ENCODE peak calls at places on chromosomes 16 and 17, in five cellular contexts. A, H, Q, W and C are unnamed samples.

GRCh38 chr16:49866533-49867155 is 10.7 kb upstream of the ZNF423 start:
- DNase-seq in H (no peak), A (no peak), Q (no peak), W (no peak), C (no peak)

GRCh38 chr17:29613371-29613837 is 9.3 kb downstream of the CORO6 start:
- DNase-seq in W (peak; percentile 72), A (peak; percentile 98), Q (no peak), H (peak; percentile 87), C (peak; percentile 98)

GRCh38 chr17:77420804-77421634 is 280.2 kb downstream of the SEC14L1 start:
- DNase-seq in Q (no peak), W (no peak), H (no peak), A (no peak), C (peak; percentile 59)

GRCh38 chr17:49146620-49147306 is 14.2 kb downstream of the B4GALNT2 start:
- DNase-seq in Q (peak; percentile 31), A (no peak), W (no peak), H (no peak), C (no peak)

GRCh38 chr17:15882777-15883176 is 62.2 kb upstream of the ADORA2B start:
- DNase-seq in A (no peak), Q (no peak), W (no peak), H (no peak), C (peak; percentile 20)

GRCh38 chr17:31095239-31096105 is 695 bp downstream of the NF1 start:
- DNase-seq in A (peak; percentile 65), H (no peak), Q (peak; percentile 55), W (peak; percentile 11), C (peak; percentile 68)

GRCh38 chr17:45844695-45845375 is at the start of gene SPPL2C:
- DNase-seq in W (no peak), H (no peak), A (peak; percentile 27), Q (no peak), C (no peak)

GRCh38 chr17:80605326-80606066 is 60.9 kb downstream of the RPTOR start:
- DNase-seq in H (no peak), W (no peak), A (no peak), Q (peak; percentile 50), C (no peak)

GRCh38 chr17:71921726-71922320 is 199.0 kb upstream of the SOX9 start:
- DNase-seq in Q (no peak), W (no peak), A (no peak), H (no peak), C (no peak)

GRCh38 chr17:13545941-13546340 is 55.8 kb downstream of the HS3ST3A1 start:
- DNase-seq in Q (no peak), H (no peak), A (no peak), W (no peak), C (no peak)

GRCh38 chr17:2391597-2392251 is 9.1 kb downstream of the MNT start:
- DNase-seq in H (no peak), A (no peak), W (no peak), Q (no peak), C (no peak)

GRCh38 chr16:90046971-90047713 is 27.9 kb upstream of the DBNDD1 start:
- DNase-seq in A (peak; percentile 27), W (no peak), Q (peak; percentile 52), H (no peak), C (no peak)

GRCh38 chr17:71926746-71927398 is 193.9 kb upstream of the SOX9 start:
- DNase-seq in A (no peak), Q (no peak), W (no peak), H (no peak), C (no peak)

GRCh38 chr17:33973491-33973890 is 281.6 kb upstream of the CCL2 start:
- DNase-seq in W (no peak), Q (no peak), A (no peak), H (no peak), C (no peak)
- TF ChIP-seq CTCF in W (no peak), Q (no peak), A (no peak), H (no peak), C (no peak)

DNA sequence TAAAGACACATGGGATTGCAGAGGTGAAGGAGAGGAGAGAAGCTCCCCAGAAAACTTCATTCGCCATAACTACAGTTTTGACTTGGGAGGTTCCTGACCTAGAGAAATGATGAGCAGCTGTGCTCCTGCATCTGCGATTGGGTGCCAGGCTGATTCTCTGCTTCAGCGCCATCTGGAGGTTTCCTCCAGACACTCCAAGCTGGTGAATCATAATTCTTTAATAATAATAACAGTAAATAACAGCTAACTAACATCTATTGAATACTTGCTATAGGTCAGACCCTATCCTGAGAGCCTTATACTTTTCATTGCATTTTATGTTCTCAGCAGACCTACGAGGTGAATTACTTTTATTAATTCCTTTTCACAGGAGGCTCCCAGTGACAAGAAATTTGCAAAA is 575.8 kb downstream of the TOX3 start:
- DNase-seq in A (no peak), W (no peak), H (no peak), Q (peak; percentile 39), C (peak; percentile 47)
- TF ChIP-seq CTCF in A (no peak), W (no peak), H (no peak), Q (peak; percentile 55), C (peak; percentile 59)

DNA sequence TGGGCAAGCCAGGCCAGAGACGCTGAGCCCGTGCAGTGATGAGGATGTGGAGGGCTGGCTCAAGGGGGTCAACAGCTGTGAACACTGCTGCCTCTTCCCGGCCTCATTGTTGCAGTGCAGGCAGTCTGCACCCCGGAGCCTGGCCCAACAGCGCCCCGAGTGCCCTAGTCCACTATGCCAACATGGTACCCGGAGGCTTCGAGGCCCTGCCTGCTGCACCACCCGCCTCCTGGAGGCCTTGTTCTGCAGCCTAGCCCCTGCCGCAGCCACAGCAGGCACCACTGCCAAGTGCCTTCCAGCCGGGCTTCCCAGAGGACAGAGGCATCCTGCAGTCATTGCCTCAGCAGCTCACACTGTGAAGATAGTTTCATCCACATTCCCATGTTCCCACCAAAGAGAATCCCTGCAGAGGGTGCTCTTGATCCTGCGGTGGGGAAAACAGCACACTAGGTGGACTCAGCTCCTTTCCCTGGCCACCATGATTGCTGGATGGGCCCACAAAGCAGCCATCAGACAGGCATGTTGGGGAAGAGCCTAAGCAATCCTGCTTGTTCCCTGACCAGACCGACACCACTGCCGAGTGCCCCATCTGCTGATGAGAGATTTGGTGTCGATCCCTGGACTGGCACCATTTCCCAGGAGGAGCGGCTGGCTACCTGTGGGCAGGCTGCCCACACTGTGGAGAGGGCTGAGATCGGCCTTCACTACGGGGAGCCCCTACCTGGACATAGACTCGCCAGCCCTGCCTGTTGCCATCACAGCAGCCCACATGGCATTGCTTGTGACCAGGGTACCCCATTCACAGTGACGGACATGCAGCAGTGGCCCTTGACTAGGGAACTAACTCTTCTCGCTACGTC is 44.9 kb downstream of the USP22 start:
- DNase-seq in Q (no peak), W (no peak), H (peak; percentile 35), A (no peak), C (no peak)
- TF ChIP-seq CTCF in Q (no peak), W (no peak), H (no peak), A (no peak), C (no peak)

DNA sequence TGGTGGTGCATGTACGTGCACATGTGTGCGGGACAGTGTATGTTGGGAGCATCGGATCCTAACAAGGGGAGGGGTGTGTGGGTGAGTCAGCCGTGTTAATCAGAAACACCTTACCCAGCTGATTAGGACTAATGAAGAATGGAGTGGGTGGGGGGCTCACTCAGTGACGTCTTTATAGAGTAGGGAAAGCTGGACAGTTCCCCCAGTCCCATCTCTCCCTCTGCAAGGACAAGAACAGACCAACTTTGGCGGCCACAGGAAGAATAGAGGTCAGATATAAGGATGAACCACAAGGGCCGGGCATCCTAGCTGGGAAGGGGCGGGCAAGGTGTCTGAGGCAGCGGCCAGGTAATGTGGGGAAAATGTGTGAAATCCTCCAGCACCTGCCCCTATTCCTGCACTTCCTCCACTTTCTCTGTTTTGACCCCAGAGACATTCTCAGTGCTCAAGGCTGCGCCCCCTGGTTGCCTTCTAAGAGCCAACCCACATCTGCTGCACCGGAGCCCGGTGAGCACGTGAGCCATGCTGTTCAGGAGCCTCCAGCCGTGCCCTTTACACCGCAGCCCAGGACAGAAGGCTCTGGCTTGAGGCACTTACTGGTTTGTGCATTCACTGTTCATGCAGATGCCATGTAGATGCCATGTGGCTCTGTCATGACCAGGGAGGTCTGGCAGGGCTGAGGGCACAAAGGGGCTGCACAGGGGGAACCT is 18.9 kb upstream of the TBX21 start:
- DNase-seq in W (no peak), Q (no peak), H (no peak), A (no peak), C (no peak)
- TF ChIP-seq CTCF in W (no peak), Q (no peak), H (no peak), A (no peak), C (no peak)

GRCh38 chr16:67170168-67170947 is at the start of gene NOL3:
- DNase-seq in Q (peak; percentile 81), W (peak; percentile 73), A (peak; percentile 82), H (peak; percentile 74), C (peak; percentile 70)
- TF ChIP-seq CTCF in Q (no peak), W (no peak), A (no peak), H (no peak), C (no peak)

GRCh38 chr16:64469351-64469750 is 652.5 kb downstream of the CDH11 start:
- DNase-seq in Q (no peak), H (no peak), W (no peak), A (no peak), C (no peak)

GRCh38 chr16:64469906-64470702 is 651.8 kb downstream of the CDH11 start:
- DNase-seq in W (no peak), H (no peak), A (peak; percentile 23), Q (no peak), C (no peak)

GRCh38 chr16:64470916-64471315 is 650.9 kb downstream of the CDH11 start:
- DNase-seq in W (no peak), Q (no peak), A (no peak), H (no peak), C (no peak)

GRCh38 chr16:64468515-64469090 is 653.3 kb downstream of the CDH11 start:
- DNase-seq in W (no peak), A (no peak), H (no peak), Q (no peak), C (no peak)
- TF ChIP-seq CTCF in W (no peak), A (no peak), H (no peak), Q (no peak), C (no peak)